ENCODE peak calls at places on chromosomes 3 and 15, in eight cellular contexts. V is right atrium auricular region, F is sigmoid colon, R is heart left ventricle, W is transverse colon, X is stomach, P is adrenal gland, S is uterus. Z is an unnamed sample.

GRCh38 chr15:82750831-82751181 is 41.1 kb upstream of the AP3B2 start:
- DNase-seq in V (no peak), F (no peak), R (no peak), W (no peak), X (no peak), P (no peak), S (no peak), Z (no peak)

GRCh38 chr3:23810342-23811116 is 4.8 kb downstream of the UBE2E1 start:
- DNase-seq in V (no peak), F (peak; percentile 77), R (peak; percentile 42), W (peak; percentile 66), X (peak; percentile 46), P (peak; percentile 64), S (peak; percentile 39), Z (peak; percentile 47)

GRCh38 chr3:187807086-187807862 is 62.0 kb upstream of the BCL6 start:
- DNase-seq in V (no peak), F (no peak), R (no peak), W (no peak), X (no peak), P (no peak), S (no peak), Z (no peak)

GRCh38 chr3:13475871-13476590 is 4.1 kb upstream of the HDAC11 start:
- DNase-seq in V (no peak), F (no peak), R (no peak), W (no peak), X (no peak), P (no peak), S (no peak), Z (no peak)

GRCh38 chr3:1087066-1087555 is 5.7 kb upstream of the CNTN6 start:
- DNase-seq in V (no peak), F (no peak), R (no peak), W (no peak), X (no peak), P (peak; percentile 26), S (no peak), Z (no peak)

GRCh38 chr15:76863123-76863522 is 42.0 kb downstream of the SCAPER start:
- DNase-seq in V (no peak), F (no peak), R (no peak), W (no peak), X (no peak), P (no peak), S (no peak), Z (no peak)

GRCh38 chr3:177286034-177286433 is 88.8 kb upstream of the TBL1XR1 start:
- DNase-seq in V (no peak), F (no peak), R (no peak), W (no peak), X (no peak), P (no peak), S (no peak), Z (no peak)

GRCh38 chr3:59425942-59426341 is 376.1 kb upstream of the CFAP20DC start:
- DNase-seq in V (no peak), F (no peak), R (no peak), W (no peak), X (no peak), P (no peak), S (no peak), Z (no peak)

GRCh38 chr3:66038726-66039589 is at the start of gene MAGI1:
- DNase-seq in V (peak; percentile 89), F (peak; percentile 96), R (peak; percentile 92), W (peak; percentile 91), X (peak; percentile 92), P (peak; percentile 93), S (peak; percentile 91), Z (peak; percentile 93)

GRCh38 chr15:95910643-95911212 is 419.8 kb upstream of the NR2F2 start:
- DNase-seq in V (no peak), F (no peak), R (no peak), W (no peak), X (no peak), P (no peak), S (no peak), Z (no peak)

GRCh38 chr3:105676621-105677300 is 192.1 kb downstream of the CBLB start:
- DNase-seq in V (no peak), F (no peak), R (no peak), W (no peak), X (no peak), P (no peak), S (no peak), Z (no peak)

GRCh38 chr15:87712211-87712610 is 544.3 kb downstream of the NTRK3 start:
- DNase-seq in V (no peak), F (no peak), R (no peak), W (no peak), X (no peak), P (no peak), S (peak; percentile 24), Z (peak; percentile 32)

GRCh38 chr3:117510396-117510795 is 800.8 kb downstream of the TUSC7 start:
- DNase-seq in V (no peak), F (no peak), R (no peak), W (no peak), X (no peak), P (no peak), S (no peak), Z (no peak)

GRCh38 chr3:11228041-11228440 is 44.2 kb upstream of the ATG7 start:
- DNase-seq in V (no peak), F (no peak), R (no peak), W (no peak), X (no peak), P (no peak), S (no peak), Z (no peak)

GRCh38 chr3:123745184-123745855 is 138.8 kb downstream of the MYLK start:
- DNase-seq in V (no peak), F (no peak), R (no peak), W (no peak), X (no peak), P (no peak), S (no peak), Z (no peak)

GRCh38 chr15:78004919-78005634 is 72.4 kb downstream of the TBC1D2B start:
- DNase-seq in V (peak; percentile 86), F (peak; percentile 94), R (peak; percentile 79), W (peak; percentile 60), X (peak; percentile 84), P (peak; percentile 90), S (peak; percentile 85), Z (peak; percentile 85)

DNA sequence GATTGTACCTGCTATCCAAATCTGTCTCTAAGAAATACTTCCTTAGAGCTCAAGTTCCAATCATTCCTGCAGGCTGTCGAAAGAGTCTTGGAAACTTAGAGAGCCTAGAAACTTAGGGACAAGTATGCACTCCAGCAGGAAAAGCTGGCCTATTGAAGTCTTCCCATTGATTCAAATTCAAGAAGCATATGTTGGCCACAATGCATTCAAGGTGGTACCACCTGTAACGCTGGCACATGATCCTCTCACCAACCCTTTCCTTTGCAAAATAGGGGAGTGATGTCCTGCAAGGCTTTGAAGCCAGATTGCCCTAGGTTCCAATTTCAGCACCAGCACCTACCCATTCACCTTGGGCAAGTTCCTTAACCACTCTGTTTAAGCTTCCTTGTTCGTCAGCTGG is 6.0 kb downstream of the ADAMTS9 start:
- DNase-seq in V (no peak), F (no peak), R (no peak), W (no peak), X (no peak), P (no peak), S (no peak), Z (no peak)
- H3K27me3 ChIP-seq in V (no peaks in the 10 kb centered on the region), F (no peaks in the 10 kb centered on the region), R (peaks cover 4% of the 10 kb centered on the region), W (peaks cover 8% of the 10 kb centered on the region), X (no peaks in the 10 kb centered on the region), P (no peaks in the 10 kb centered on the region), S (no peaks in the 10 kb centered on the region), Z (no peaks in the 10 kb centered on the region)

GRCh38 chr3:156677120-156677479 is 2.7 kb downstream of the TIPARP start:
- DNase-seq in V (no peak), F (no peak), R (no peak), W (no peak), X (no peak), P (no peak), S (no peak), Z (no peak)
- H3K4me3 ChIP-seq in V (no peak overlapping the region), F (no peak overlapping the region), R (peak overlapping the region; percentile 7), W (no peak overlapping the region), X (peak overlapping the region; percentile 81), P (no peak overlapping the region), S (peak overlapping the region; percentile 93), Z (no peak overlapping the region)

GRCh38 chr3:125202197-125202596 is 10.4 kb downstream of the SLC12A8 start:
- DNase-seq in V (no peak), F (no peak), R (no peak), W (no peak), X (no peak), P (no peak), S (no peak), Z (no peak)
- TF ChIP-seq CTCF in V (no peak), F (no peak), R (no peak), W (no peak), X (no peak), P (no peak), S (no peak), Z (peak; percentile 42)

GRCh38 chr3:28574036-28574435 is 225.4 kb upstream of the AZI2 start:
- DNase-seq in V (no peak), F (no peak), R (no peak), W (no peak), X (no peak), P (no peak), S (no peak), Z (no peak)

GRCh38 chr3:28577941-28578340 is 229.3 kb upstream of the AZI2 start:
- DNase-seq in V (no peak), F (no peak), R (no peak), W (no peak), X (no peak), P (no peak), S (no peak), Z (no peak)

GRCh38 chr3:28575100-28575747 is 226.6 kb upstream of the AZI2 start:
- DNase-seq in V (no peak), F (no peak), R (peak; percentile 11), W (no peak), X (peak; percentile 26), P (no peak), S (no peak), Z (peak; percentile 47)

GRCh38 chr3:28576590-28577220 is 228.1 kb upstream of the AZI2 start:
- DNase-seq in V (no peak), F (no peak), R (no peak), W (no peak), X (no peak), P (no peak), S (no peak), Z (peak; percentile 5)

DNA sequence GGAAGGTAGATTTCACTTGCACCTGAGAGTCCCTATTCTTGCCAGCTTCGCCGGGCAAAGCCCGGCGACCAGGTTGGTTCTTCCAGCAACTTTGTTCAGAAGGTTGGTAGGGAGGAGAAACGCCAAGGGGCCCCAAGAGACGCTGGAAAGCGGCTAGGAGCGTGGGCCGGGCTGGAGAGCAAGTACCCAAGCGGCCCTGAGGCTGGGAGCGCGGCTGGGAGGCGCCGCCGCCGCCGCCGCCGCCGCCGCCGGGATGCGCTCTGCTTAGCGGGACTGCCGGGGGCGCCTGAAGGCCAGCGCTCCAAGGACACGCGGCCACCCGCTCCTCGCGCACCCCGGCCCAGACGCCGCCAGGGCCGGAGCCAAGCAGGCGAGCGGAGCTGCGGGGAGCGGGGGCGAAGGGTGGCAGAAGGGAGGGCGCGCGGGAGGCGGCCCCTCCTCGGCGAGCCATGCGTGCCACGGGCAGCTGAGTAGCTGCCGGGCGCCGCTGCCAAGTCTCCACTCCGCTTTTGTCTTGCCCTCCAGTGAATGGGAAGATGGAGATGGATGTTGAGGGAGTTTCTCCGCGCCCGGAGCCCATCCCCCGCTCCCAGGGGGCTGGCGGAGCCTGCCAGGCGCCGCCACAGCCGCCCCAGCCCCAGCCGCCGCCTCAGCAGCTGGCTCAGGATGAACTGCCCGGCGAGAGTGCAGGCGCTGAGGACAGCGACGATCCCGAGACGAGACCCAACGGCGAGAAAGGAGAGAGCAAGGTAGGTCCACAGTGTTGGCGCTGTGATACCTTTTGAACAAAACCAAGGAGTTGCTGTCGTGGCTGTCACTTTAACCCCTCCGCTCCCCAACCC is 227.3 kb upstream of the AZI2 start:
- DNase-seq in V (no peak), F (no peak), R (peak; percentile 6), W (no peak), X (peak; percentile 25), P (peak; percentile 18), S (no peak), Z (peak; percentile 82)
- H3K27me3 ChIP-seq in V (no peaks in the 10 kb centered on the region), F (peaks cover 17% of the 10 kb centered on the region), R (peaks cover 38% of the 10 kb centered on the region), W (peaks cover 40% of the 10 kb centered on the region), X (no peaks in the 10 kb centered on the region), P (peaks cover 12% of the 10 kb centered on the region), S (no peaks in the 10 kb centered on the region), Z (no peaks in the 10 kb centered on the region)